ENCODE peak calls at places on chromosomes 12 and 14, in nine cellular contexts. One of them, this sample, is unnamed.

GRCh38 chr12:105523164-105524057 is 192.9 kb downstream of the C12orf75 start:
- DNase-seq in adipocyte: peak
- DNase-seq in adrenal gland: peak
- DNase-seq in epithelial cell of esophagus: peak
- DNase-seq in endothelial cell of umbilical vein: peak
- DNase-seq in GM12865: no peak
- DNase-seq in heart right ventricle: peak
- DNase-seq in cardiac fibroblast: peak
- DNase-seq in CD4-positive, CD25-positive, alpha-beta regulatory T cell: no peak
- DNase-seq in this sample: no peak

GRCh38 chr14:81990312-81990761 is 456.7 kb upstream of the SEL1L start:
- DNase-seq in epithelial cell of esophagus: peak
- DNase-seq in endothelial cell of umbilical vein: peak
- DNase-seq in heart right ventricle: peak
- DNase-seq in GM12865: peak
- DNase-seq in adrenal gland: peak
- DNase-seq in adipocyte: peak
- DNase-seq in cardiac fibroblast: peak
- DNase-seq in CD4-positive, CD25-positive, alpha-beta regulatory T cell: no peak
- DNase-seq in this sample: peak

GRCh38 chr12:58965568-58965967 is 45.3 kb upstream of the LRIG3 start:
- DNase-seq in epithelial cell of esophagus: peak
- DNase-seq in adrenal gland: no peak
- DNase-seq in heart right ventricle: no peak
- DNase-seq in cardiac fibroblast: no peak
- DNase-seq in GM12865: no peak
- DNase-seq in CD4-positive, CD25-positive, alpha-beta regulatory T cell: no peak
- DNase-seq in endothelial cell of umbilical vein: no peak
- DNase-seq in adipocyte: no peak
- DNase-seq in this sample: no peak

GRCh38 chr12:56839489-56840442 is 76.6 kb downstream of the HSD17B6 start:
- DNase-seq in adrenal gland: peak
- DNase-seq in endothelial cell of umbilical vein: peak
- DNase-seq in adipocyte: peak
- DNase-seq in heart right ventricle: peak
- DNase-seq in epithelial cell of esophagus: peak
- DNase-seq in cardiac fibroblast: peak
- DNase-seq in CD4-positive, CD25-positive, alpha-beta regulatory T cell: no peak
- DNase-seq in GM12865: peak
- DNase-seq in this sample: peak

GRCh38 chr14:77353469-77354141 is 23.3 kb downstream of the TMED8 start:
- DNase-seq in epithelial cell of esophagus: no peak
- DNase-seq in adipocyte: no peak
- DNase-seq in adrenal gland: no peak
- DNase-seq in endothelial cell of umbilical vein: no peak
- DNase-seq in GM12865: no peak
- DNase-seq in cardiac fibroblast: no peak
- DNase-seq in CD4-positive, CD25-positive, alpha-beta regulatory T cell: no peak
- DNase-seq in heart right ventricle: no peak
- DNase-seq in this sample: no peak

GRCh38 chr12:57859121-57859520 is 12.6 kb upstream of the CTDSP2 start:
- DNase-seq in epithelial cell of esophagus: no peak
- DNase-seq in cardiac fibroblast: no peak
- DNase-seq in heart right ventricle: no peak
- DNase-seq in adrenal gland: no peak
- DNase-seq in adipocyte: no peak
- DNase-seq in endothelial cell of umbilical vein: no peak
- DNase-seq in GM12865: no peak
- DNase-seq in CD4-positive, CD25-positive, alpha-beta regulatory T cell: no peak
- DNase-seq in this sample: no peak

GRCh38 chr12:89721291-89721987 is 12.8 kb upstream of the ATP2B1 start:
- DNase-seq in epithelial cell of esophagus: peak
- DNase-seq in endothelial cell of umbilical vein: no peak
- DNase-seq in adrenal gland: no peak
- DNase-seq in GM12865: peak
- DNase-seq in heart right ventricle: no peak
- DNase-seq in adipocyte: no peak
- DNase-seq in cardiac fibroblast: no peak
- DNase-seq in CD4-positive, CD25-positive, alpha-beta regulatory T cell: no peak
- DNase-seq in this sample: no peak

GRCh38 chr12:60394680-60395079 is 798.9 kb downstream of the SLC16A7 start:
- DNase-seq in epithelial cell of esophagus: peak
- DNase-seq in cardiac fibroblast: peak
- DNase-seq in adrenal gland: no peak
- DNase-seq in GM12865: no peak
- DNase-seq in heart right ventricle: no peak
- DNase-seq in endothelial cell of umbilical vein: peak
- DNase-seq in adipocyte: peak
- DNase-seq in CD4-positive, CD25-positive, alpha-beta regulatory T cell: no peak
- DNase-seq in this sample: no peak

GRCh38 chr12:3556716-3557115 is 65.7 kb downstream of the PRMT8 start:
- DNase-seq in epithelial cell of esophagus: no peak
- DNase-seq in adipocyte: no peak
- DNase-seq in adrenal gland: no peak
- DNase-seq in CD4-positive, CD25-positive, alpha-beta regulatory T cell: no peak
- DNase-seq in cardiac fibroblast: no peak
- DNase-seq in endothelial cell of umbilical vein: no peak
- DNase-seq in heart right ventricle: no peak
- DNase-seq in GM12865: no peak
- DNase-seq in this sample: no peak

GRCh38 chr14:100147181-100147631 is 12.2 kb downstream of the DEGS2 start:
- DNase-seq in cardiac fibroblast: no peak
- DNase-seq in heart right ventricle: no peak
- DNase-seq in epithelial cell of esophagus: no peak
- DNase-seq in CD4-positive, CD25-positive, alpha-beta regulatory T cell: peak
- DNase-seq in adrenal gland: no peak
- DNase-seq in GM12865: peak
- DNase-seq in adipocyte: no peak
- DNase-seq in endothelial cell of umbilical vein: no peak
- DNase-seq in this sample: no peak

GRCh38 chr12:91722072-91722471 is 423.6 kb downstream of the BTG1 start:
- DNase-seq in adipocyte: no peak
- DNase-seq in cardiac fibroblast: peak
- DNase-seq in GM12865: peak
- DNase-seq in endothelial cell of umbilical vein: no peak
- DNase-seq in CD4-positive, CD25-positive, alpha-beta regulatory T cell: no peak
- DNase-seq in adrenal gland: no peak
- DNase-seq in heart right ventricle: no peak
- DNase-seq in epithelial cell of esophagus: peak
- DNase-seq in this sample: no peak

GRCh38 chr12:112148031-112148513 is 22.7 kb downstream of the TRAFD1 start:
- DNase-seq in epithelial cell of esophagus: peak
- DNase-seq in adrenal gland: peak
- DNase-seq in cardiac fibroblast: peak
- DNase-seq in endothelial cell of umbilical vein: no peak
- DNase-seq in heart right ventricle: no peak
- DNase-seq in adipocyte: peak
- DNase-seq in CD4-positive, CD25-positive, alpha-beta regulatory T cell: no peak
- DNase-seq in GM12865: no peak
- DNase-seq in this sample: no peak

GRCh38 chr12:47033797-47034555 is 45.4 kb upstream of the PCED1B start:
- DNase-seq in heart right ventricle: no peak
- DNase-seq in endothelial cell of umbilical vein: no peak
- DNase-seq in adrenal gland: no peak
- DNase-seq in cardiac fibroblast: no peak
- DNase-seq in CD4-positive, CD25-positive, alpha-beta regulatory T cell: no peak
- DNase-seq in GM12865: no peak
- DNase-seq in adipocyte: peak
- DNase-seq in epithelial cell of esophagus: peak
- DNase-seq in this sample: no peak

GRCh38 chr14:70655110-70655826 is 13.6 kb downstream of the TTC9 start:
- DNase-seq in CD4-positive, CD25-positive, alpha-beta regulatory T cell: peak
- DNase-seq in adrenal gland: no peak
- DNase-seq in adipocyte: no peak
- DNase-seq in heart right ventricle: no peak
- DNase-seq in cardiac fibroblast: no peak
- DNase-seq in endothelial cell of umbilical vein: peak
- DNase-seq in GM12865: peak
- DNase-seq in epithelial cell of esophagus: no peak
- DNase-seq in this sample: peak
- H3K4me3 ChIP-seq in CD4-positive, CD25-positive, alpha-beta regulatory T cell: peak
- H3K4me3 ChIP-seq in adrenal gland: no peak
- H3K4me3 ChIP-seq in adipocyte: no peak
- H3K4me3 ChIP-seq in heart right ventricle: no peak
- H3K4me3 ChIP-seq in cardiac fibroblast: no peak
- H3K4me3 ChIP-seq in endothelial cell of umbilical vein: no peak
- H3K4me3 ChIP-seq in GM12865: peak
- H3K4me3 ChIP-seq in epithelial cell of esophagus: no peak
- H3K4me3 ChIP-seq in this sample: no peak

DNA sequence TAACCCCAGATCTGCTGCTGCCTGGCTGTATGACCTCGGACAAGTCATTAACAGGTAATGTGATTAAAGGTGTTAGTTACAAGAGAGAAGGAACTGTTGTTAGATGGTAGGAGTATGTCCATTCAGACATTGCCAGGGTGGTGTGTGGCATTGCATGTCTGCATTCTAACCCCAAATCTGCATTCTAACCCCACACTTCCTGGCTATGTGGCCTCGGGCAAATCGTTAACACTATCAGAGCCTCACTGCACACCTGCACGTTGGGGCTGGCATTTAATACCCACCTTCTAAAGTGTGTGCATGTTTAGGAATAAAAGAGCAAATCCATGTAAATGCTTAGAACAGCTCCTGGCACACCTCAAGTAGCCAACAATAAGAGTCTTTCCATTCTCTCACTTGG is 46.4 kb downstream of the CHST11 start:
- DNase-seq in endothelial cell of umbilical vein: no peak
- DNase-seq in epithelial cell of esophagus: no peak
- DNase-seq in CD4-positive, CD25-positive, alpha-beta regulatory T cell: no peak
- DNase-seq in GM12865: no peak
- DNase-seq in adrenal gland: no peak
- DNase-seq in cardiac fibroblast: no peak
- DNase-seq in adipocyte: no peak
- DNase-seq in heart right ventricle: no peak
- DNase-seq in this sample: no peak
- H3K4me3 ChIP-seq in endothelial cell of umbilical vein: no peak
- H3K4me3 ChIP-seq in epithelial cell of esophagus: no peak
- H3K4me3 ChIP-seq in CD4-positive, CD25-positive, alpha-beta regulatory T cell: peak
- H3K4me3 ChIP-seq in GM12865: no peak
- H3K4me3 ChIP-seq in adrenal gland: no peak
- H3K4me3 ChIP-seq in cardiac fibroblast: no peak
- H3K4me3 ChIP-seq in adipocyte: no peak
- H3K4me3 ChIP-seq in heart right ventricle: no peak
- H3K4me3 ChIP-seq in this sample: no peak

DNA sequence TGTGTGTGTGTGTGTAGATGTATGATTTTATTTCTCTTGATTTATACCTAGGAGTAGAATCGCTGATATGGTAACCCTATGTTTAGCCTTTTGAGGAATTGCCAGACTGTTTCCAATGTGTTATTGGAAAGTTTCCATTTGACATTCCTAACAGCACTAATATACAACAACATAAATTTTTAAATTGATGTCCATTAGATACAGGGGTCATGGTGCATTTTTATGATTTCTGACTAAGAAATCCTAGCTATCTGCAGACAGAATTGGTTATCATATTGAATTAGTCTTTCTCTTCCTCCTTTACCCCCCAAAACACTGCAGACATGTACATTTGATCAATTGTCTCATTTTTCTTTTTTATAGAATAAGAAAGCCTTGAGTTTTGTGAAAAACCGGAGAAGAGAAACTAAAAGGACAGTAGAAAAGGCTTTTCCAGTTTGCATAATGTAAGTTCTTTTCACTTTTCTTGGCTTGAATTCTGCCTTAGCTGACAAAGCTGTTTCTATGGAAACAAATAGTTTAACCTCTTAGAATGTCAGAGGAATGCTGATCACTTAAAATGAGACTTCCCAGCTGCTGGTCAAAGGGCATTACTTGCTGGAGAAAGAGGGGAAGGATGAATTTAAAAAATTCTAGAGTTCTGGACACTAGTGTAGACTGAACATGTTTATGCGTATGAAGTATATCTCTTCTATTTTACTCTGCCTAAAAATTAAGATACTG is 28.3 kb downstream of the PALS1 start:
- DNase-seq in epithelial cell of esophagus: no peak
- DNase-seq in cardiac fibroblast: peak
- DNase-seq in CD4-positive, CD25-positive, alpha-beta regulatory T cell: no peak
- DNase-seq in endothelial cell of umbilical vein: peak
- DNase-seq in heart right ventricle: no peak
- DNase-seq in GM12865: no peak
- DNase-seq in adrenal gland: no peak
- DNase-seq in adipocyte: peak
- DNase-seq in this sample: no peak
- H3K4me3 ChIP-seq in epithelial cell of esophagus: no peak
- H3K4me3 ChIP-seq in cardiac fibroblast: peak
- H3K4me3 ChIP-seq in CD4-positive, CD25-positive, alpha-beta regulatory T cell: no peak
- H3K4me3 ChIP-seq in endothelial cell of umbilical vein: no peak
- H3K4me3 ChIP-seq in heart right ventricle: peak
- H3K4me3 ChIP-seq in GM12865: no peak
- H3K4me3 ChIP-seq in adrenal gland: no peak
- H3K4me3 ChIP-seq in adipocyte: peak
- H3K4me3 ChIP-seq in this sample: no peak

GRCh38 chr12:111100003-111100402 is 179.6 kb upstream of the MYL2 start:
- DNase-seq in cardiac fibroblast: no peak
- DNase-seq in adipocyte: no peak
- DNase-seq in adrenal gland: no peak
- DNase-seq in epithelial cell of esophagus: no peak
- DNase-seq in CD4-positive, CD25-positive, alpha-beta regulatory T cell: no peak
- DNase-seq in endothelial cell of umbilical vein: no peak
- DNase-seq in GM12865: no peak
- DNase-seq in heart right ventricle: no peak
- DNase-seq in this sample: no peak
- H3K4me3 ChIP-seq in cardiac fibroblast: no peak
- H3K4me3 ChIP-seq in adipocyte: no peak
- H3K4me3 ChIP-seq in adrenal gland: no peak
- H3K4me3 ChIP-seq in epithelial cell of esophagus: no peak
- H3K4me3 ChIP-seq in CD4-positive, CD25-positive, alpha-beta regulatory T cell: no peak
- H3K4me3 ChIP-seq in endothelial cell of umbilical vein: no peak
- H3K4me3 ChIP-seq in GM12865: no peak
- H3K4me3 ChIP-seq in heart right ventricle: no peak
- H3K4me3 ChIP-seq in this sample: no peak